ENCODE peak calls at places on chromosomes 5 and 9, in nine cellular contexts. N is HCT116, Z is GM23338, G is Panc1, R is A549, W is HepG2, J is GM12878, S is K562, T is SK-N-SH. A is an unnamed sample.
A peak's percentile ranks its signal among the peaks of the same experiment; 100 is the strongest.

GRCh38 chr9:87546704-87547103 is 49.0 kb downstream of the DAPK1 start:
- DNase-seq in W (peak; percentile 25), N (no peak), R (no peak), G (no peak), J (no peak), Z (no peak), T (no peak), S (no peak), A (no peak)

GRCh38 chr9:128419061-128419925 is 1.4 kb upstream of the CERCAM start:
- DNase-seq in T (peak; percentile 55), R (no peak), Z (no peak), J (no peak), W (no peak), S (no peak), N (no peak), G (no peak), A (no peak)

GRCh38 chr5:57408714-57409113 is 73.9 kb downstream of the ACTBL2 start:
- DNase-seq in J (no peak), T (no peak), Z (no peak), R (no peak), W (no peak), G (no peak), S (no peak), N (no peak), A (no peak)

GRCh38 chr5:112397690-112398089 is 21.4 kb downstream of the EPB41L4A start:
- DNase-seq in S (no peak), T (no peak), G (no peak), Z (no peak), R (no peak), N (no peak), W (no peak), J (no peak), A (no peak)

GRCh38 chr9:74942801-74943200 is 9.9 kb downstream of the C9orf40 start:
- DNase-seq in Z (no peak), R (no peak), S (no peak), T (no peak), N (no peak), W (no peak), J (no peak), G (no peak), A (peak; percentile 33)

GRCh38 chr5:31452314-31452713 is 79.6 kb downstream of the DROSHA start:
- DNase-seq in J (no peak), G (no peak), N (no peak), Z (no peak), S (no peak), R (no peak), W (no peak), T (no peak), A (no peak)

GRCh38 chr5:80516826-80517225 is 28.9 kb downstream of the FAM151B start:
- DNase-seq in J (peak; percentile 2), N (peak; percentile 36), T (no peak), R (peak; percentile 20), G (peak; percentile 28), W (no peak), S (no peak), Z (no peak), A (no peak)

GRCh38 chr9:137705443-137705863 is 86.6 kb downstream of the EHMT1 start:
- DNase-seq in R (no peak), N (no peak), Z (no peak), J (peak; percentile 72), G (no peak), S (no peak), W (no peak), T (no peak), A (no peak)

GRCh38 chr5:151082976-151083651 is 2.3 kb upstream of the TNIP1 start:
- DNase-seq in S (no peak), J (no peak), N (no peak), Z (no peak), R (peak; percentile 73), G (no peak), T (no peak), W (no peak), A (no peak)

GRCh38 chr5:10666531-10667305 is 94.3 kb downstream of the DAP start:
- DNase-seq in G (no peak), N (no peak), Z (no peak), S (no peak), J (no peak), W (peak; percentile 7), R (no peak), T (no peak), A (no peak)

GRCh38 chr9:26170224-26170623 is 492.0 kb upstream of the TUSC1 start:
- DNase-seq in J (no peak), Z (no peak), R (no peak), N (no peak), G (no peak), S (no peak), W (no peak), T (no peak), A (no peak)

GRCh38 chr5:129216001-129216400 is 121.5 kb downstream of the ISOC1 start:
- DNase-seq in T (no peak), R (no peak), G (no peak), J (no peak), N (no peak), S (no peak), W (no peak), Z (no peak), A (no peak)

GRCh38 chr5:117652640-117653280 is 1078.1 kb upstream of the SEMA6A start:
- DNase-seq in S (no peak), G (no peak), Z (no peak), J (no peak), R (no peak), W (no peak), N (no peak), T (no peak), A (no peak)

GRCh38 chr9:14780251-14780650 is 57.7 kb upstream of the CER1 start:
- DNase-seq in W (no peak), R (no peak), T (peak; percentile 9), S (no peak), G (no peak), J (no peak), N (no peak), Z (no peak), A (no peak)

GRCh38 chr9:117494401-117495130 is 79.7 kb upstream of the ASTN2 start:
- DNase-seq in Z (no peak), N (no peak), J (no peak), R (no peak), G (no peak), T (peak; percentile 22), W (no peak), S (no peak), A (no peak)

GRCh38 chr5:143025971-143026370 is 255.8 kb downstream of the ARHGAP26 start:
- DNase-seq in S (no peak), J (no peak), Z (no peak), T (no peak), R (no peak), N (no peak), G (no peak), W (no peak), A (no peak)

GRCh38 chr5:177132504-177133118 is 962 bp upstream of the NSD1 start:
- DNase-seq in R (no peak), T (peak; percentile 50), W (no peak), Z (peak; percentile 74), N (no peak), G (no peak), J (no peak), S (no peak), A (no peak)

GRCh38 chr5:74595143-74595915 is 45.2 kb downstream of the ENC1 start:
- DNase-seq in N (peak; percentile 15), S (peak; percentile 38), J (no peak), T (no peak), W (peak; percentile 87), Z (peak; percentile 38), R (no peak), G (no peak), A (no peak)
- TF ChIP-seq CTCF in N (no peak), S (no peak), J (no peak), T (no peak), W (no peak), Z (no peak), R (no peak), G (no peak), A (no peak)

DNA sequence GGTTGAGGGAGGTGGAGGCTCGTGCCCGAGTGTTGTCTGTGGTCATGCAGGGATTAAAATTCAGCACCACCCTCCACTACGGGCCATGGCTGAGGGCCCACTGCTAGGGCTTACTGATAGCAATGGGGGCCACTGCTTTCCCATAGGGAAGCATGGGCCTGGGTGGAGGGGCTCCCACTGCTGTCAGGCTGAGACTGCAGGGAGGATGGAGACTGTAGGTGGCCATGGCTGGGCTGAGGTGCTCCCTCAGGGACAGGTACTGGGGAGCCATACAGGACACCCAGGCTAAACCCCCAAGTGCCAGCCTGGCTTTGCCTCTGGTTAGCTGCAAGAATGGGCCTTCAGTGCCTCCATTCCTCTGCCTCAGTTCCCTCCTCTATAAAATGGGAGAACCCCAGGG is 26.1 kb downstream of the FAM163B start:
- DNase-seq in R (no peak), J (no peak), W (no peak), Z (no peak), S (no peak), T (no peak), G (no peak), N (no peak), A (no peak)
- TF ChIP-seq REST in R (no peak), J (no peak), W (no peak), Z (no peak), S (no peak), T (no peak), G (no peak), N (no peak), A (no peak)

GRCh38 chr9:127360205-127360604 is 36.8 kb upstream of the SLC2A8 start:
- DNase-seq in R (no peak), S (peak; percentile 21), W (no peak), T (no peak), G (no peak), Z (no peak), J (no peak), N (no peak), A (no peak)
- TF ChIP-seq CTCF in R (no peak), S (peak; percentile 36), W (no peak), T (no peak), G (no peak), Z (no peak), J (no peak), N (no peak), A (no peak)

GRCh38 chr5:74209566-74209965 is 431.0 kb downstream of the ENC1 start:
- DNase-seq in W (no peak), R (no peak), S (no peak), G (no peak), N (no peak), Z (no peak), J (no peak), T (no peak), A (no peak)

GRCh38 chr5:74216012-74216411 is 424.5 kb downstream of the ENC1 start:
- DNase-seq in G (no peak), W (no peak), R (no peak), T (no peak), Z (no peak), J (no peak), N (no peak), S (no peak), A (no peak)

GRCh38 chr5:74206571-74207550 is 433.7 kb downstream of the ENC1 start:
- DNase-seq in N (no peak), Z (peak; percentile 38), G (no peak), T (peak; percentile 35), J (no peak), S (no peak), W (no peak), R (no peak), A (no peak)

DNA sequence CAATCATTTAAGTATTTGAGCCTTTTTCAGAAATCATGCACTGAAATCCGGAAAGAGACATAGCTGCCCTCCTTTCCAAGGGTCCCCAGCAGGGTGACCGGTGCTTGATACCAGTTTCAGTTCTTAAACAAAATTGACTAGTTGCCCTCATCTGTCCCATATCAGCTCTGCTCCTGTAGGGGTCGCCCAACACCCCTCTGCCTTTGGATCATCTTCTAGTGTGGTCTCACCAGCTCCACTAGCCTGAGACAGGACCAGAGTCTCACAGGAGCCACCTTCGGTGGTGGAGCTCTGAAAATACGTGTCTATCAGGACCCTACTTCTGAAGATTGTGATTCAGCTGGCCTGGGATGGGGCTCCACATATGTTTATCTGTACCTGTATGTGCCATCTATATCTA is 428.2 kb downstream of the ENC1 start:
- DNase-seq in J (no peak), T (no peak), W (peak; percentile 39), Z (peak; percentile 60), R (no peak), S (peak; percentile 22), N (peak; percentile 26), G (no peak), A (no peak)
- TF ChIP-seq REST in J (no peak), T (no peak), W (no peak), Z (no peak), R (no peak), S (no peak), N (no peak), G (no peak), A (no peak)

A was measured in HL-60.